ENCODE peak calls at places on chromosomes 1 and 21, in six cellular contexts. J is WTC11, K is HCT116, F is HepG2, L is K562, I is GM12878. Q is an unnamed sample.

GRCh38 chr1:224175615-224176014 is 7.4 kb upstream of the DEGS1 start:
- DNase-seq in J (peak), K (no peak), F (no peak), L (no peak), I (no peak), Q (peak)

GRCh38 chr1:5505944-5506343 is 486.3 kb downstream of the NPHP4 start:
- DNase-seq in J (no peak), K (no peak), F (no peak), L (no peak), I (no peak), Q (no peak)

GRCh38 chr1:200891774-200892157 is 2.9 kb upstream of the INAVA start:
- DNase-seq in J (peak), K (no peak), F (peak), L (no peak), I (no peak), Q (no peak)

GRCh38 chr1:116389705-116390104 is 16.7 kb downstream of the ATP1A1 start:
- DNase-seq in J (no peak), K (no peak), F (no peak), L (no peak), I (no peak), Q (no peak)

GRCh38 chr1:116491985-116492811 is 78.6 kb downstream of the CD58 start:
- DNase-seq in J (no peak), K (no peak), F (no peak), L (peak), I (no peak), Q (no peak)

GRCh38 chr1:6859415-6860343 is 74.4 kb downstream of the CAMTA1 start:
- DNase-seq in J (no peak), K (peak), F (peak), L (no peak), I (no peak), Q (no peak)

GRCh38 chr1:240906477-240906876 is 294.5 kb upstream of the GREM2 start:
- DNase-seq in J (no peak), K (no peak), F (no peak), L (no peak), I (no peak), Q (no peak)

GRCh38 chr1:160371346-160371631 is 4.4 kb downstream of the NHLH1 start:
- DNase-seq in J (no peak), K (no peak), F (no peak), L (no peak), I (no peak), Q (no peak)

GRCh38 chr1:218475699-218476098 is 130.6 kb downstream of the TGFB2 start:
- DNase-seq in J (no peak), K (no peak), F (no peak), L (no peak), I (no peak), Q (no peak)

GRCh38 chr1:45442272-45442671 is 48.7 kb downstream of the TESK2 start:
- DNase-seq in J (no peak), K (no peak), F (no peak), L (no peak), I (no peak), Q (no peak)

GRCh38 chr1:2921970-2922686 is 99.1 kb upstream of the ACTRT2 start:
- DNase-seq in J (no peak), K (peak), F (no peak), L (peak), I (no peak), Q (no peak)

GRCh38 chr1:14377386-14377785 is 221.1 kb upstream of the KAZN start:
- DNase-seq in J (no peak), K (no peak), F (no peak), L (no peak), I (no peak), Q (no peak)

GRCh38 chr1:5810131-5810530 is 182.1 kb downstream of the NPHP4 start:
- DNase-seq in J (no peak), K (no peak), F (no peak), L (no peak), I (no peak), Q (no peak)

GRCh38 chr1:178310685-178311105 is 186.1 kb downstream of the CLEC20A start:
- DNase-seq in J (no peak), K (peak), F (peak), L (peak), I (peak), Q (no peak)

GRCh38 chr1:58762806-58763205 is 21.0 kb downstream of the JUN start:
- DNase-seq in J (no peak), K (no peak), F (no peak), L (no peak), I (no peak), Q (no peak)

GRCh38 chr1:235878082-235878781 is 11.5 kb upstream of the LYST start:
- DNase-seq in J (no peak), K (no peak), F (no peak), L (no peak), I (no peak), Q (no peak)

GRCh38 chr1:54782588-54782987 is 18.3 kb upstream of the PARS2 start:
- DNase-seq in J (no peak), K (no peak), F (no peak), L (no peak), I (no peak), Q (no peak)

GRCh38 chr1:54782156-54782555 is 17.8 kb upstream of the PARS2 start:
- DNase-seq in J (no peak), K (no peak), F (no peak), L (no peak), I (no peak), Q (no peak)

GRCh38 chr1:54777431-54777830 is 13.1 kb upstream of the PARS2 start:
- DNase-seq in J (no peak), K (no peak), F (no peak), L (no peak), I (no peak), Q (no peak)

GRCh38 chr1:54784066-54784465 is 17.1 kb downstream of the TTC22 start:
- DNase-seq in J (no peak), K (no peak), F (no peak), L (no peak), I (no peak), Q (no peak)

DNA sequence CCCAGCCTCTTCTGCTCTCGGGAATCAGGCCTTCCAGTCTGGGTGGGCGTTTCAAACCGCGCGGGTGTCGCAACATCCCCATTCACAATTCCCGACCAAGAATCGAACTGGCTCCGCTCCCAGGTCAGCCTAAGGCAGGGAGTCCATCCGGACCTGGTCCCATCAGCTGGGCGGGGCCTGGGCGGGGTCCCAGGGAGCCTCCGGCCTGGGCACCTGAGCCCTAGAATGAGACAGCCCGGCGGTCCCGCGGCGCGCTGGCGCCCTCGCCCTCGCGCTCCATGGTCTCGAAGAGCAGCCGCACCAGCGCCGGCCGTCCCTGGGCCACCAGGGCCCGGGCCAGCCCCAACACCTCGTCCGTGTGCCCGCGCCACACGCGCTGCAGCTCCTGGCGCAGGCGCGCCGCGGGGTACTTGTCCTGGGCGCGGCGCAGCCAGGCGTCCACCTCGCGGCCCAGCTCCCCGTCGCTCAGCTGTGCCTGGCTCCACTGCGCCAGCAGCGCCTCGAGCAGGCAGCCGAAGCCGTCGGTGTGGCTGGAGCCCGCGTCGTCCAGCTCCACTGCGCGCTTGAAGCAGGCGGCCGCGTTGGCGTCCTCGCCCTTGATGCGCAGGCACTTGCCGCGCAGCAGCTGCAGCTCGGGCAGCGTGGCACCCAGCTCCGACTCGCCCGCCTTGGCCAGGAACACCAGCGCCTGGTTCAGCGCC is 16.9 kb upstream of the PARS2 start:
- DNase-seq in J (peak), K (no peak), F (no peak), L (no peak), I (no peak), Q (peak)
- TF ChIP-seq SP1 in J (peak), K (no peak), F (no peak), L (no peak), I (no peak), Q (no peak)

DNA sequence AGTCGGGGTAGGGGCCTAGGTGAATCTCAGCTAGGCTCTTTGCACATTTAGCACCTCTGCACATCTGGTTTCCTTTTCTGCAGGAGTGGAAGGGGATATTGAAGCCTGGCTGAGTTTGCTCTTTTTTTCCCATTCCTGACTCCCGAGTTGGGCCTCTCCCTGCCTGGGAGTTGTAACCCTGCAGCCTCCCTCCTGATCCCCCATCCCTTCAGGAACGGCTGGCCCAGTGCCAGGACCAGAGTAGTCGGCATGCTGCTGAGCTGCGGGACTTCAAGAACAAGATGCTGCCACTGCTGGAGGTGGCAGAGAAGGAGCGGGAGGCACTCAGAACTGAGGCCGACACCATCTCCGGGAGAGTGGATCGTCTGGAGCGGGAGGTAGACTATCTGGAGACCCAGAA is 846 bp downstream of the OLFML3 start:
- DNase-seq in J (no peak), K (no peak), F (no peak), L (no peak), I (no peak), Q (no peak)
- TF ChIP-seq ATF3 in J (no peak), K (no peak), F (no peak), L (no peak), I (no peak), Q (no peak)

GRCh38 chr21:39385299-39386145 is 36.6 kb upstream of the HMGN1 start:
- DNase-seq in J (no peak), K (no peak), F (peak), L (no peak), I (no peak), Q (no peak)
- TF ChIP-seq SP1 in J (no peak), K (no peak), F (no peak), L (no peak), I (no peak), Q (no peak)

GRCh38 chr21:28768753-28769152 is 223.9 kb downstream of the LTN1 start:
- DNase-seq in J (no peak), K (no peak), F (no peak), L (no peak), I (no peak), Q (no peak)
- TF ChIP-seq ATF3 in J (no peak), K (no peak), F (no peak), L (no peak), I (no peak), Q (no peak)

Q was measured in H1.